ENCODE peak calls at places on chromosome 16, in four cellular contexts. O is HCT116, B is SK-N-SH, H is H1. K is an unnamed sample.

GRCh38 chr16:68379472-68380347 is 68.6 kb downstream of the SMPD3 start:
- DNase-seq in H (no peak), O (no peak), B (no peak), K (no peak)

GRCh38 chr16:55711959-55712876 is 56.4 kb downstream of the SLC6A2 start:
- DNase-seq in O (peak), B (peak), H (no peak), K (peak)

GRCh38 chr16:4615389-4616046 is 830 bp upstream of the UBALD1 start:
- DNase-seq in H (no peak), O (no peak), B (no peak), K (no peak)

GRCh38 chr16:2039286-2040030 is 8.2 kb downstream of the NTHL1 start:
- DNase-seq in O (no peak), B (peak), H (no peak), K (peak)

GRCh38 chr16:57145046-57145963 is 40.5 kb downstream of the PSME3IP1 start:
- DNase-seq in O (no peak), B (no peak), H (no peak), K (no peak)

GRCh38 chr16:69712277-69712676 is 14.1 kb downstream of the NQO1 start:
- DNase-seq in B (no peak), H (no peak), O (no peak), K (no peak)

GRCh38 chr16:87700406-87701065 is 65.2 kb downstream of the KLHDC4 start:
- DNase-seq in H (no peak), O (no peak), B (no peak), K (no peak)

GRCh38 chr16:4213721-4214120 is 28.2 kb downstream of the SRL start:
- DNase-seq in O (no peak), B (no peak), H (no peak), K (no peak)

GRCh38 chr16:57863434-57864160 is 61.3 kb upstream of the KIFC3 start:
- DNase-seq in O (peak), B (peak), H (peak), K (peak)

GRCh38 chr16:53781023-53781605 is 77.2 kb downstream of the FTO start:
- DNase-seq in H (no peak), B (no peak), O (no peak), K (no peak)

GRCh38 chr16:87000007-87000406 is 317.2 kb downstream of the C16orf95 start:
- DNase-seq in B (no peak), H (no peak), O (no peak), K (no peak)

GRCh38 chr16:14088155-14088753 is 17.1 kb downstream of the MRTFB start:
- DNase-seq in B (no peak), O (no peak), H (no peak), K (no peak)

DNA sequence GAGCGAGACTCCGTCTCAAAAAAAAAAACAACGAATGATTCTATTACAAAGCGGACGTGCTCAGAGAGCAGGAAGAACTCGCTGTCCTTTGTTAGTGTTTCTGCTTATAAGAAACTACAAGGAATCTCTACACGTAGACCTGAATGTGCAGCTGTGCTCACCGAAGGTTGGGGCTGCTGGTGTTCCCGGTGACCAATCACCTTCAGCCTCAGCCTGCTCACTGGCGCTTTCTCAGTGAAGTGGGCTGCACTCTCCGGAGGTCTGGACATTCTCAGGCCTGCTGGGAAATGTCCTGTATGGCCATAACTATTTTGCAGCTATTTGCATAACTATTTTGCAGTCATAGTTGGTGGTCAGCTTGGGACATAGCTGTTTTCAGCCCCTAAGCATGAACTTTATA is 9.7 kb upstream of the CIAO3 start:
- DNase-seq in B (no peak), O (no peak), H (no peak), K (no peak)
- TF ChIP-seq JUND in B (no peak), O (no peak), H (no peak), K (no peak)

DNA sequence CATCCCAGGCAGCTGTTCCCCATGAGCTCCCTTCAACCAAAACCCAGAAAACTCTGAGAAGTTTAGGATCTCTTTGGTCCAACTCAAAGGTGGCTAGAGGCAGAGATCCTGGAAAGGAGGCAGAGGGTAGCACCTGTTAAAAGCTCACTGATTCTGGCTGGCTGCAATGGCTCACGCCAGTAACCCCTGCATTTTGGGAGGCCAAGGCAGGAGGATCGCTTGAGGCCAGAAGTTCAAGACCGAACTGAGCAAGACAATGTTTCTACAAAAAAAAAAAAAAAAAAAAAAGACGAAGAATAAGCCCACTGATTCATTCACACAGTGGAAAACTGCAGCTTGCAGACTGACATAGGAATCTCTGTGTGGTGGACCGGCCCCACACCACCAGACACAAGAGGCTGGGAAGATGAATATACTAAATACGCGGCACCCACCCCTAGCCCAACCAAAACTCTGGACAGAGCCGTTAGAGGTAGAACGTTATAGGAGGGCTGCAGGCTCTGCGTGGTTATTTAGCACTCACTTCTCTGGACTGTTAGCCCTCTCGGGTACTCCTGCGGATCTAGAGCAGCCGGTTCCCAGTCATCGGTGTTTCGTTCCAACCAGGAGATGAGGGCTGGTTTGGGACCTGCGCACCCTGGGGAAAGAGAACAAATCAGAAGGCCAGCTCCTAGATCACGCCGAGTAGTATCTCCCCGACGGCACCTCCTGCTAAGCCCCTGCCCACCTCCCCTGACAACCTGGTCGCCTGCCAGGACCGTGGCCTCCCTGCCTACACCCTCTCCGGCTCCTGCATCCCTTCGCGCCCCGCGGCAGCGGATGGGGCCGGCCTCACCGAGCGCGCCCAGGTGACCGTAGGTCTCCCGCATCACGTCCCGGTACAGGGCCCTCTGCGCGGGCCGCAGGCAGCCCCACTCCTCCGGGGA is 924 bp downstream of the ZNF689 start:
- DNase-seq in H (no peak), B (peak), O (no peak), K (peak)
- TF ChIP-seq JUND in H (no peak), B (no peak), O (no peak), K (no peak)

GRCh38 chr16:29198231-29198630 is 208.3 kb downstream of the NPIPB11 start:
- DNase-seq in B (no peak), H (no peak), O (no peak), K (no peak)

GRCh38 chr16:29198731-29199521 is 207.6 kb downstream of the NPIPB11 start:
- DNase-seq in O (no peak), H (no peak), B (no peak), K (no peak)
- TF ChIP-seq JUND in O (no peak), H (no peak), B (no peak), K (no peak)

GRCh38 chr16:3194792-3195191 is 6.8 kb downstream of the OR1F1 start:
- DNase-seq in B (no peak), O (no peak), H (no peak), K (no peak)
- TF ChIP-seq JUND in B (no peak), O (no peak), H (no peak), K (no peak)

DNA sequence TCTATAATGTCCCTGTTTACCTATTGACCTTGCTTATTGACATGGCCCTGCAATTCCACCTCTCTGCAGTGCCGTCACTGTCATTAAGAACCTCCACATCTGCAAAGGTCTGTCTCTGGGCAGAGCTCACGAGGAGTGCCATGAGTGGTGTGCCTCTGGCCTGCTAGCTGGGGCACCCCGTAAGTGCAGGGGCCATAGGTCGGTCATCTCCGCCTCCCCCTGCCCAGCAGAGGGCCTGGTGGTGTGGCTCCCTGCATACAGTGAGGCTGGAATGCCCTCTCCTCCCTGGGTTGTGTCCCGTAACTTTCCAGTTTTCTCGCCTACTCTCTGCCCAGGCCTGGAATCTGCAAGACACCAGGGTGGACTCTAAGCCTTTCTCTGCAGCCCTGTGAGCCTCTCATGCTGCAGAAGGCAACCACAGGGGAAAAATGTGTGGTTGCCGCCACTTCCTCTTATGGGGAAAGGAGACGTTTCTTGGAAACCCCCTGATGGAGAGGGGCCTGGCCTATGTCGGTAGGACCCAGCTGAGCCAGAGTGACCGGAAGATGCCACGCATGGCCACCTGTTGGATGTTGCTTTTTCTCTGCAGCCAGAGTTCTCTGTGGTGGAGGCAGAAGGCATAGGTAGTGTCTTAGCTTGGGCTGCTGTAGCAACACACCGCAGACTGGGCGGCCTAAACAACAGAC is 2.7 kb upstream of the SNX20 start:
- DNase-seq in O (no peak), B (no peak), H (no peak), K (no peak)
- TF ChIP-seq JUND in O (no peak), B (no peak), H (no peak), K (no peak)

DNA sequence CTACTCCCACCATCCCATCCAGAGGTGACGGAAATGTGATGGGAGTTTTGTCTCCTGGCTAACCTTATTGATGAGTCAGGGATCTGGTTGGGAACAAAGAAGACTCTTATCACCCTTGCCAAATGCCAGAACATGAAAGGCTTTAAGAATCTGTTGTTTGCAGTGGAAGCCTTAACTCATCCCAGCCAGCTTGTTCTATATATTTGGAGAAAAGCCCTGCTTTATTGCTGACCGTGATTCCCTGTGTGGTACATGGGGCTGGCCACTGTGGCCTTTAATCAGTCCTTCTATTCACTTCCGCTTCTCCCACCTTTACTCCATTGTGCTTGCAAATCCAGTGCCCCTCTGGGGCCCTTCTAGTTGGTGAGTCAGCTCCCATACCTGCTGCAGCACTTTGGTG is 156.6 kb downstream of the PHKB start:
- DNase-seq in H (no peak), O (peak), B (no peak), K (no peak)
- TF ChIP-seq JUND in H (no peak), O (no peak), B (no peak), K (no peak)

DNA sequence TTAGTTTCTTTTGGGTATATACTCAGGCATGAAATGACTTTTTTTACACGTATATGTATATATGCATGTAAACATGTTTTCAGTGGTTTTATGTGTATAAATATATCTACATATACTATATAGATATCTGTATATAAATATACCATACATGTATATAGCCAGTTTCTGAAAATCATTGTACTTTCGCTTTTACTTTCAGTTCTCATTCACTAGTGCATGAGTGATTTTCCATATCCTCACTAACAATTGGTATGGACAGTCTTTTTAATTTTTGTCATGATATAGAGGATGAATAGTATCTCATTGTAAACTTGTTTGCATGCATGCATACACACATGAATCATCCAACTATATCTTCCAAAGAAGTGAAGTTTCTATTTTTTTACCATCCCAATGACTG is 877.1 kb upstream of the CDH8 start:
- DNase-seq in H (no peak), B (no peak), O (no peak), K (no peak)
- TF ChIP-seq JUND in H (no peak), B (no peak), O (no peak), K (no peak)

GRCh38 chr16:84751241-84751640 is 51.4 kb downstream of the USP10 start:
- DNase-seq in B (no peak), O (no peak), H (no peak), K (no peak)

GRCh38 chr16:84749072-84749471 is 49.3 kb downstream of the USP10 start:
- DNase-seq in B (no peak), O (no peak), H (no peak), K (no peak)

GRCh38 chr16:84751947-84752346 is 52.1 kb downstream of the USP10 start:
- DNase-seq in H (no peak), B (no peak), O (no peak), K (no peak)

GRCh38 chr16:84752600-84752999 is 52.8 kb downstream of the USP10 start:
- DNase-seq in B (no peak), O (no peak), H (no peak), K (no peak)

GRCh38 chr16:84749815-84750214 is 50.0 kb downstream of the USP10 start:
- DNase-seq in B (no peak), H (no peak), O (no peak), K (no peak)
- TF ChIP-seq JUND in B (no peak), H (no peak), O (no peak), K (no peak)